ENCODE peak calls at places on chromosomes 12 and 14, in seven cellular contexts. H is effector CD4-positive, alpha-beta T cell; L is skeletal muscle cell; I is amniotic stem cell; Q is SW480; E is T-helper 1 cell; J is AG09319. A is an unnamed sample.

GRCh38 chr14:74213907-74214803 is 25.1 kb upstream of the VSX2 start:
- DNase-seq in I (no peak), Q (no peak), H (no peak), L (no peak), J (no peak), E (no peak), A (no peak)

GRCh38 chr12:106135781-106136180 is 3.0 kb downstream of the NUAK1 start:
- DNase-seq in L (no peak), Q (no peak), I (no peak), H (no peak), E (no peak), J (no peak), A (no peak)

GRCh38 chr14:105935384-105935783 is 409.0 kb downstream of the TMEM121 start:
- DNase-seq in L (no peak), Q (no peak), J (no peak), E (no peak), H (no peak), I (no peak), A (no peak)

GRCh38 chr12:6352198-6353173 is 10.6 kb upstream of the TNFRSF1A start:
- DNase-seq in Q (no peak), I (no peak), J (no peak), E (no peak), L (no peak), H (no peak), A (no peak)

GRCh38 chr12:26863515-26863914 is 30.5 kb upstream of the ITPR2 start:
- DNase-seq in L (no peak), H (no peak), J (no peak), I (no peak), E (no peak), Q (peak; percentile 58), A (no peak)

GRCh38 chr12:124736115-124737039 is 127.3 kb downstream of the SCARB1 start:
- DNase-seq in H (no peak), Q (no peak), J (no peak), I (no peak), E (no peak), L (no peak), A (peak; percentile 54)

GRCh38 chr12:114864688-114865685 is 181.0 kb upstream of the TBX3 start:
- DNase-seq in E (no peak), I (no peak), Q (no peak), J (no peak), L (no peak), H (no peak), A (no peak)

GRCh38 chr14:74840603-74841030 is 35.3 kb downstream of the PROX2 start:
- DNase-seq in J (no peak), H (no peak), I (no peak), E (no peak), Q (no peak), L (no peak), A (no peak)

GRCh38 chr14:21087294-21088091 is 11.0 kb downstream of the ZNF219 start:
- DNase-seq in H (peak; percentile 80), L (peak; percentile 91), I (peak; percentile 96), J (peak; percentile 90), E (peak; percentile 83), Q (no peak), A (peak; percentile 81)

GRCh38 chr14:92679246-92679645 is 69.2 kb downstream of the LGMN start:
- DNase-seq in H (no peak), J (no peak), E (no peak), L (no peak), I (no peak), Q (no peak), A (no peak)